ENCODE peak calls at places on chromosomes 3 and 15, in four cellular contexts. One of them, this sample, is unnamed.

GRCh38 chr3:63390831-63391230 is 112.7 kb downstream of the SYNPR start:
- DNase-seq in thyroid gland: no peak
- DNase-seq in left ventricle myocardium inferior: no peak
- DNase-seq in GM20000: no peak
- DNase-seq in this sample: no peak

GRCh38 chr3:191246628-191247027 is 47.6 kb downstream of the OSTN start:
- DNase-seq in GM20000: no peak
- DNase-seq in thyroid gland: no peak
- DNase-seq in left ventricle myocardium inferior: no peak
- DNase-seq in this sample: no peak

GRCh38 chr3:63046580-63046979 is 171.4 kb upstream of the CADPS start:
- DNase-seq in GM20000: no peak
- DNase-seq in thyroid gland: no peak
- DNase-seq in left ventricle myocardium inferior: no peak
- DNase-seq in this sample: no peak

GRCh38 chr15:51732661-51733060 is 4.8 kb downstream of the LYSMD2 start:
- DNase-seq in left ventricle myocardium inferior: no peak
- DNase-seq in thyroid gland: no peak
- DNase-seq in GM20000: no peak
- DNase-seq in this sample: no peak

GRCh38 chr15:38254065-38254883 is 1.6 kb downstream of the SPRED1 start:
- DNase-seq in left ventricle myocardium inferior: no peak
- DNase-seq in GM20000: peak
- DNase-seq in thyroid gland: peak
- DNase-seq in this sample: no peak

GRCh38 chr3:149385617-149386298 is 8.3 kb upstream of the TM4SF1 start:
- DNase-seq in left ventricle myocardium inferior: no peak
- DNase-seq in GM20000: no peak
- DNase-seq in thyroid gland: no peak
- DNase-seq in this sample: no peak

GRCh38 chr15:84598993-84599392 is 1.8 kb upstream of the ZSCAN2 start:
- DNase-seq in GM20000: peak
- DNase-seq in left ventricle myocardium inferior: no peak
- DNase-seq in thyroid gland: peak
- DNase-seq in this sample: peak

GRCh38 chr3:38121832-38122461 is 15.0 kb downstream of the ACAA1 start:
- DNase-seq in left ventricle myocardium inferior: no peak
- DNase-seq in thyroid gland: no peak
- DNase-seq in GM20000: no peak
- DNase-seq in this sample: no peak

GRCh38 chr3:195032106-195032759 is 238.7 kb downstream of the XXYLT1 start:
- DNase-seq in thyroid gland: no peak
- DNase-seq in left ventricle myocardium inferior: no peak
- DNase-seq in GM20000: no peak
- DNase-seq in this sample: no peak

GRCh38 chr3:36688815-36689214 is 75.5 kb downstream of the DCLK3 start:
- DNase-seq in left ventricle myocardium inferior: no peak
- DNase-seq in thyroid gland: no peak
- DNase-seq in GM20000: no peak
- DNase-seq in this sample: no peak

GRCh38 chr15:49863431-49864205 is 242.8 kb downstream of the DTWD1 start:
- DNase-seq in GM20000: no peak
- DNase-seq in thyroid gland: no peak
- DNase-seq in left ventricle myocardium inferior: no peak
- DNase-seq in this sample: no peak

GRCh38 chr3:61858054-61858453 is 296.7 kb downstream of the PTPRG start:
- DNase-seq in left ventricle myocardium inferior: no peak
- DNase-seq in GM20000: no peak
- DNase-seq in thyroid gland: no peak
- DNase-seq in this sample: no peak

GRCh38 chr3:177739461-177739860 is 542.2 kb upstream of the TBL1XR1 start:
- DNase-seq in left ventricle myocardium inferior: no peak
- DNase-seq in GM20000: no peak
- DNase-seq in thyroid gland: no peak
- DNase-seq in this sample: no peak

GRCh38 chr3:123750659-123751420 is 133.3 kb downstream of the MYLK start:
- DNase-seq in left ventricle myocardium inferior: no peak
- DNase-seq in thyroid gland: no peak
- DNase-seq in GM20000: no peak
- DNase-seq in this sample: no peak
- TF ChIP-seq CTCF in left ventricle myocardium inferior: no peak
- TF ChIP-seq CTCF in thyroid gland: no peak
- TF ChIP-seq CTCF in GM20000: no peak
- TF ChIP-seq CTCF in this sample: no peak

DNA sequence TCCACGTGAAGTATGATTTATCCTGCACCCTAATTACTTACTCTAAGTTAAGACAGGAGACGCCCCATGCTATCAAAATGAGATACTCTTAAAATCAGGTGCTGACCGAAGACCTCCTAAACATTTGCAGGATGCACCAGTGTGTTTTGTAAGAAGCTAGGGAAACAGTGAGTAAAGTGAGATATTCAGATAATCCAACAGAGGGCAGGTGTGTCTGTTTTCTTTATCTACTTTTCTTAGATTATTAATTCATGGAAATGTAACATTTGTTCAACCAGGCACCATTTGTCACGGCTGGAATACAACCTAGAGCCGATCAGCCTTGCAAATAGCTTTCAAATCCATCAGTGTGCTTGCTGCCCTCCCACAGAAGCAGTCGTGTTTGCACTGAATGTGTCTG is 202.0 kb upstream of the CHRM5 start:
- DNase-seq in GM20000: no peak
- DNase-seq in thyroid gland: no peak
- DNase-seq in left ventricle myocardium inferior: no peak
- DNase-seq in this sample: no peak
- TF ChIP-seq CTCF in GM20000: no peak
- TF ChIP-seq CTCF in thyroid gland: no peak
- TF ChIP-seq CTCF in left ventricle myocardium inferior: no peak
- TF ChIP-seq CTCF in this sample: no peak

GRCh38 chr3:146747928-146748327 is 142.8 kb upstream of the PLSCR5 start:
- DNase-seq in thyroid gland: no peak
- DNase-seq in left ventricle myocardium inferior: no peak
- DNase-seq in GM20000: no peak
- DNase-seq in this sample: no peak
- TF ChIP-seq CTCF in thyroid gland: no peak
- TF ChIP-seq CTCF in left ventricle myocardium inferior: peak
- TF ChIP-seq CTCF in GM20000: no peak
- TF ChIP-seq CTCF in this sample: no peak

DNA sequence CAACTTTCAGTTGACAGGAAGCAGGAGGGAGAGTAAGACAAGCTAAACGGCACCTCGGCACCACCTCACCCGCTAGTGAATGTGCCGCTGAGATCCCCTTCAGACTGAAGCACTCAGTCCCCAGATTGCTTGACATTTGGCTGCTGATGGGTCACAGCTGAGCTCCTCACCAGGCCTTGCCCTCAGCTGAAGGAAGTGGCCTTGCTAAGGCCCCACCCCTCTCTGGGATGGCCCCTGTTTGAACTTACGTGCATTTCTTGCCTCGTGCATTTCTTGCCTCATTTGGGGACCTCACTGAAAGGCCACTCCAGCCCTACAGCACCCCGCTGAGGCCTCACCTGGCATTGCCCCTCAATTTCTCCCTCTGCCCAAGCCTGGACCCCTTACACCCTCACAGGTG is 39.8 kb downstream of the EOGT start:
- DNase-seq in thyroid gland: no peak
- DNase-seq in GM20000: no peak
- DNase-seq in left ventricle myocardium inferior: no peak
- DNase-seq in this sample: no peak
- TF ChIP-seq CTCF in thyroid gland: no peak
- TF ChIP-seq CTCF in GM20000: no peak
- TF ChIP-seq CTCF in left ventricle myocardium inferior: no peak
- TF ChIP-seq CTCF in this sample: no peak

DNA sequence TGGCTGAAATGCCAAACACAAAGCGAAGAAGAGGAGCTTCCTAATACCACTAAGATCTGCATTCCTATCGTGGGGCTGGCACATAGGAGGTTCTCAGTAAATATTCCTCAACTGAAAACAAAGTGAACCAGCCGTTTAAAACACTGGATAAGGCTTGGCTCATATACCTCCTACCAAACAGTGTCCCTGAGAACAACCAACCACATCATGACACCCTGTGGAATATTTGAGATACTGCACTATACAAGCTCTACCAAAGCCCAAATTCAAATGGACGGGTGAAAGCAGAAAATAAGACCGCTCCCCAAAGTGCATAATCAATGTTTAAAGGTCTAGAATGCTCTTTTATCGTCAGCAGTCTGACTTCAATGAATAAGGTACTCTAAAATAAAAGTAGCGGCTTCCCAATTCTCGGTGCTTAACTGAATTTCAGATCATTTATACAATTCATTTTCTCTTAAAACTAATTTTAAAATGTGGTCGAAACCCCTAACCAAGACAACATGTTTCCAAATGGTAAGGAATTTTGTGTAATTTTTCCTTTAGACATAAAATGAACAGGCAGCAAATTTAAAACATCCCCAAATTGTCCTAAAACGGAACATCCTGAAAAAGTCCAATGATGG is 425.8 kb downstream of the ERC2 start:
- DNase-seq in thyroid gland: no peak
- DNase-seq in left ventricle myocardium inferior: no peak
- DNase-seq in GM20000: no peak
- DNase-seq in this sample: no peak
- TF ChIP-seq CTCF in thyroid gland: no peak
- TF ChIP-seq CTCF in left ventricle myocardium inferior: peak
- TF ChIP-seq CTCF in GM20000: no peak
- TF ChIP-seq CTCF in this sample: no peak

GRCh38 chr15:26894181-26894580 is 27.3 kb downstream of the GABRA5 start:
- DNase-seq in left ventricle myocardium inferior: no peak
- DNase-seq in GM20000: no peak
- DNase-seq in thyroid gland: no peak
- DNase-seq in this sample: no peak

GRCh38 chr15:26901036-26901435 is 34.2 kb downstream of the GABRA5 start:
- DNase-seq in thyroid gland: no peak
- DNase-seq in left ventricle myocardium inferior: no peak
- DNase-seq in GM20000: no peak
- DNase-seq in this sample: no peak

GRCh38 chr15:26899658-26900057 is 32.8 kb downstream of the GABRA5 start:
- DNase-seq in thyroid gland: no peak
- DNase-seq in left ventricle myocardium inferior: no peak
- DNase-seq in GM20000: no peak
- DNase-seq in this sample: no peak
- TF ChIP-seq CTCF in thyroid gland: no peak
- TF ChIP-seq CTCF in left ventricle myocardium inferior: no peak
- TF ChIP-seq CTCF in GM20000: no peak
- TF ChIP-seq CTCF in this sample: no peak

GRCh38 chr3:49899815-49900214 is 3.9 kb downstream of the MST1R start:
- DNase-seq in thyroid gland: no peak
- DNase-seq in left ventricle myocardium inferior: no peak
- DNase-seq in GM20000: no peak
- DNase-seq in this sample: no peak
- TF ChIP-seq CTCF in thyroid gland: no peak
- TF ChIP-seq CTCF in left ventricle myocardium inferior: peak
- TF ChIP-seq CTCF in GM20000: no peak
- TF ChIP-seq CTCF in this sample: no peak

GRCh38 chr3:136751259-136752045 is 726 bp downstream of the STAG1 start:
- DNase-seq in left ventricle myocardium inferior: peak
- DNase-seq in GM20000: peak
- DNase-seq in thyroid gland: peak
- DNase-seq in this sample: peak
- TF ChIP-seq CTCF in left ventricle myocardium inferior: no peak
- TF ChIP-seq CTCF in GM20000: no peak
- TF ChIP-seq CTCF in thyroid gland: no peak
- TF ChIP-seq CTCF in this sample: no peak